ENCODE peak calls at places on chromosomes 13 and 19, in seven cellular contexts. R is amygdala; Z is HEK293T; S is brain pericyte; T is stimulated activated CD8-positive, alpha-beta memory T cell treated with anti-CD3 and anti-CD28 coated beads, Interleukin-7, amount 100 ng/mL, for 24 hours; B is T follicular helper cell; L is CD8-positive, alpha-beta memory T cell. I is an unnamed sample.
A peak's percentile ranks its signal among the peaks of the same experiment; 100 is the strongest.

GRCh38 chr19:32224371-32225244 is 120.8 kb upstream of the ZNF507 start:
- DNase-seq in R (no peak), Z (peak; percentile 84), S (no peak), T (peak; percentile 35), B (peak; percentile 14), L (peak; percentile 54), I (peak; percentile 27)

GRCh38 chr13:113489549-113490495 is 689 bp downstream of the DCUN1D2 start:
- DNase-seq in R (no peak), Z (peak; percentile 9), S (no peak), T (peak; percentile 12), B (peak; percentile 9), L (peak; percentile 56), I (peak; percentile 38)

GRCh38 chr13:22387899-22388298 is 717.0 kb downstream of the FGF9 start:
- DNase-seq in R (no peak), Z (no peak), S (no peak), T (no peak), B (no peak), L (no peak), I (no peak)

GRCh38 chr13:42497798-42498197 is 76.2 kb upstream of the TNFSF11 start:
- DNase-seq in R (no peak), Z (no peak), S (no peak), T (no peak), B (no peak), L (no peak), I (peak; percentile 87)

GRCh38 chr19:17873661-17874422 is 2.1 kb downstream of the SLC5A5 start:
- DNase-seq in R (no peak), Z (peak; percentile 90), S (no peak), T (peak; percentile 53), B (peak; percentile 59), L (peak; percentile 69), I (peak; percentile 37)

GRCh38 chr19:54955356-54955755 is 8.0 kb upstream of the NLRP7 start:
- DNase-seq in R (no peak), Z (no peak), S (no peak), T (no peak), B (no peak), L (no peak), I (no peak)

GRCh38 chr13:29583073-29583785 is 12.3 kb downstream of the SLC7A1 start:
- DNase-seq in R (no peak), Z (no peak), S (no peak), T (no peak), B (no peak), L (no peak), I (peak; percentile 73)

GRCh38 chr19:34269968-34270621 is 15.7 kb downstream of the GARRE1 start:
- DNase-seq in R (no peak), Z (peak; percentile 31), S (no peak), T (peak; percentile 26), B (peak; percentile 70), L (peak; percentile 81), I (peak; percentile 70)

GRCh38 chr19:27671876-27672275 is 1541.1 kb downstream of the UQCRFS1 start:
- DNase-seq in R (no peak), Z (no peak), S (no peak), T (no peak), B (no peak), L (no peak), I (no peak)

GRCh38 chr13:113813749-113814434 is 50.0 kb downstream of the GAS6 start:
- DNase-seq in R (no peak), Z (no peak), S (no peak), T (no peak), B (no peak), L (no peak), I (no peak)

GRCh38 chr13:96229356-96229755 is 139.4 kb downstream of the HS6ST3 start:
- DNase-seq in R (no peak), Z (peak; percentile 12), S (no peak), T (no peak), B (no peak), L (no peak), I (peak; percentile 32)

GRCh38 chr19:49224856-49225255 is 67.3 kb downstream of the TRPM4 start:
- DNase-seq in R (no peak), Z (peak; percentile 70), S (no peak), T (no peak), B (no peak), L (no peak), I (peak; percentile 63)

GRCh38 chr19:48724796-48725753 is 5.5 kb upstream of the MAMSTR start:
- DNase-seq in R (no peak), Z (peak; percentile 46), S (peak; percentile 74), T (no peak), B (no peak), L (no peak), I (peak; percentile 71)

GRCh38 chr13:75788494-75788991 is 152.4 kb downstream of the LMO7 start:
- DNase-seq in R (no peak), Z (no peak), S (no peak), T (no peak), B (no peak), L (no peak), I (peak; percentile 57)

GRCh38 chr13:112725346-112726017 is 35.6 kb downstream of the ATP11A start:
- DNase-seq in R (no peak), Z (no peak), S (no peak), T (no peak), B (no peak), L (no peak), I (peak; percentile 58)

GRCh38 chr19:5200844-5201243 is 139.8 kb downstream of the PTPRS start:
- DNase-seq in R (no peak), Z (no peak), S (no peak), T (no peak), B (no peak), L (no peak), I (no peak)

GRCh38 chr13:83325454-83325853 is 556.8 kb downstream of the SLITRK1 start:
- DNase-seq in R (no peak), Z (no peak), S (no peak), T (no peak), B (no peak), L (no peak), I (peak; percentile 40)